ENCODE peak calls at places on chromosome 5, in five cellular contexts. One of them, this sample, is unnamed.

GRCh38 chr5:110354341-110354740 is 372.1 kb downstream of the TMEM232 start:
- DNase-seq in HFF-Myc: no peak
- DNase-seq in adrenal gland: peak
- DNase-seq in foreskin fibroblast: peak
- DNase-seq in cardiac muscle cell: no peak
- DNase-seq in this sample: no peak

GRCh38 chr5:50947892-50948683 is 281.7 kb downstream of the PARP8 start:
- DNase-seq in HFF-Myc: no peak
- DNase-seq in adrenal gland: no peak
- DNase-seq in foreskin fibroblast: no peak
- DNase-seq in cardiac muscle cell: peak
- DNase-seq in this sample: no peak

GRCh38 chr5:113000466-113000865 is 23.9 kb downstream of the DCP2 start:
- DNase-seq in HFF-Myc: no peak
- DNase-seq in adrenal gland: no peak
- DNase-seq in foreskin fibroblast: peak
- DNase-seq in cardiac muscle cell: no peak
- DNase-seq in this sample: no peak

GRCh38 chr5:55558484-55558883 is 23.7 kb upstream of the PLPP1 start:
- DNase-seq in HFF-Myc: no peak
- DNase-seq in adrenal gland: no peak
- DNase-seq in foreskin fibroblast: no peak
- DNase-seq in cardiac muscle cell: no peak
- DNase-seq in this sample: no peak

GRCh38 chr5:80688648-80689420 is 34.1 kb upstream of the DHFR start:
- DNase-seq in HFF-Myc: no peak
- DNase-seq in adrenal gland: no peak
- DNase-seq in foreskin fibroblast: no peak
- DNase-seq in cardiac muscle cell: no peak
- DNase-seq in this sample: no peak

GRCh38 chr5:23459214-23459613 is 48.2 kb upstream of the PRDM9 start:
- DNase-seq in HFF-Myc: no peak
- DNase-seq in adrenal gland: no peak
- DNase-seq in foreskin fibroblast: no peak
- DNase-seq in cardiac muscle cell: no peak
- DNase-seq in this sample: no peak

GRCh38 chr5:154271936-154272514 is 81.5 kb downstream of the GALNT10 start:
- DNase-seq in HFF-Myc: no peak
- DNase-seq in adrenal gland: no peak
- DNase-seq in foreskin fibroblast: no peak
- DNase-seq in cardiac muscle cell: no peak
- DNase-seq in this sample: no peak

GRCh38 chr5:144307726-144308125 is 137.1 kb downstream of the KCTD16 start:
- DNase-seq in HFF-Myc: no peak
- DNase-seq in adrenal gland: no peak
- DNase-seq in foreskin fibroblast: no peak
- DNase-seq in cardiac muscle cell: peak
- DNase-seq in this sample: no peak

GRCh38 chr5:74626386-74627222 is 13.9 kb downstream of the ENC1 start:
- DNase-seq in HFF-Myc: no peak
- DNase-seq in adrenal gland: no peak
- DNase-seq in foreskin fibroblast: no peak
- DNase-seq in cardiac muscle cell: no peak
- DNase-seq in this sample: no peak

GRCh38 chr5:94457788-94458187 is 160.6 kb downstream of the KIAA0825 start:
- DNase-seq in HFF-Myc: no peak
- DNase-seq in adrenal gland: no peak
- DNase-seq in foreskin fibroblast: no peak
- DNase-seq in cardiac muscle cell: no peak
- DNase-seq in this sample: no peak

GRCh38 chr5:72392326-72392733 is 72.2 kb downstream of the PTCD2 start:
- DNase-seq in HFF-Myc: no peak
- DNase-seq in adrenal gland: no peak
- DNase-seq in foreskin fibroblast: peak
- DNase-seq in cardiac muscle cell: peak
- DNase-seq in this sample: no peak

GRCh38 chr5:104179057-104179456 is 616.5 kb upstream of the NUDT12 start:
- DNase-seq in HFF-Myc: no peak
- DNase-seq in adrenal gland: peak
- DNase-seq in foreskin fibroblast: peak
- DNase-seq in cardiac muscle cell: peak
- DNase-seq in this sample: no peak

GRCh38 chr5:78361226-78361993 is 993 bp downstream of the SCAMP1 start:
- DNase-seq in HFF-Myc: no peak
- DNase-seq in adrenal gland: peak
- DNase-seq in foreskin fibroblast: peak
- DNase-seq in cardiac muscle cell: peak
- DNase-seq in this sample: peak

GRCh38 chr5:37847978-37848425 is 8.2 kb upstream of the GDNF start:
- DNase-seq in HFF-Myc: peak
- DNase-seq in adrenal gland: no peak
- DNase-seq in foreskin fibroblast: peak
- DNase-seq in cardiac muscle cell: no peak
- DNase-seq in this sample: no peak

GRCh38 chr5:963673-964531 is 44.7 kb upstream of the NKD2 start:
- DNase-seq in HFF-Myc: peak
- DNase-seq in adrenal gland: peak
- DNase-seq in foreskin fibroblast: peak
- DNase-seq in cardiac muscle cell: no peak
- DNase-seq in this sample: peak

GRCh38 chr5:78953092-78953800 is 31.9 kb downstream of the ARSB start:
- DNase-seq in HFF-Myc: peak
- DNase-seq in adrenal gland: no peak
- DNase-seq in foreskin fibroblast: peak
- DNase-seq in cardiac muscle cell: no peak
- DNase-seq in this sample: no peak

GRCh38 chr5:388266-389196 is 54.4 kb upstream of the EXOC3 start:
- DNase-seq in HFF-Myc: no peak
- DNase-seq in adrenal gland: no peak
- DNase-seq in foreskin fibroblast: no peak
- DNase-seq in cardiac muscle cell: no peak
- DNase-seq in this sample: no peak

GRCh38 chr5:73322453-73323076 is 126.0 kb downstream of the FOXD1 start:
- DNase-seq in HFF-Myc: no peak
- DNase-seq in adrenal gland: no peak
- DNase-seq in foreskin fibroblast: no peak
- DNase-seq in cardiac muscle cell: no peak
- DNase-seq in this sample: no peak

GRCh38 chr5:65913519-65913918 is 12.9 kb upstream of the ERBIN start:
- DNase-seq in HFF-Myc: no peak
- DNase-seq in adrenal gland: no peak
- DNase-seq in foreskin fibroblast: peak
- DNase-seq in cardiac muscle cell: peak
- DNase-seq in this sample: no peak

GRCh38 chr5:87010736-87011135 is 256.9 kb upstream of the RASA1 start:
- DNase-seq in HFF-Myc: no peak
- DNase-seq in adrenal gland: no peak
- DNase-seq in foreskin fibroblast: no peak
- DNase-seq in cardiac muscle cell: no peak
- DNase-seq in this sample: no peak

GRCh38 chr5:135335031-135335828 is 63.8 kb downstream of the MACROH2A1 start:
- DNase-seq in HFF-Myc: no peak
- DNase-seq in adrenal gland: no peak
- DNase-seq in foreskin fibroblast: no peak
- DNase-seq in cardiac muscle cell: no peak
- DNase-seq in this sample: no peak

GRCh38 chr5:150065346-150065745 is 21.0 kb downstream of the CSF1R start:
- DNase-seq in HFF-Myc: no peak
- DNase-seq in adrenal gland: peak
- DNase-seq in foreskin fibroblast: peak
- DNase-seq in cardiac muscle cell: no peak
- DNase-seq in this sample: no peak

GRCh38 chr5:135364416-135365262 is 34.4 kb downstream of the MACROH2A1 start:
- DNase-seq in HFF-Myc: no peak
- DNase-seq in adrenal gland: no peak
- DNase-seq in foreskin fibroblast: no peak
- DNase-seq in cardiac muscle cell: no peak
- DNase-seq in this sample: no peak

GRCh38 chr5:74763504-74763903 is 3.4 kb downstream of the GFM2 start:
- DNase-seq in HFF-Myc: no peak
- DNase-seq in adrenal gland: no peak
- DNase-seq in foreskin fibroblast: peak
- DNase-seq in cardiac muscle cell: no peak
- DNase-seq in this sample: no peak

GRCh38 chr5:95620030-95620869 is at the start of gene GPR150:
- DNase-seq in HFF-Myc: no peak
- DNase-seq in adrenal gland: peak
- DNase-seq in foreskin fibroblast: peak
- DNase-seq in cardiac muscle cell: peak
- DNase-seq in this sample: no peak

GRCh38 chr5:55918097-55919035 is 67.2 kb downstream of the IL31RA start:
- DNase-seq in HFF-Myc: no peak
- DNase-seq in adrenal gland: no peak
- DNase-seq in foreskin fibroblast: no peak
- DNase-seq in cardiac muscle cell: peak
- DNase-seq in this sample: no peak

GRCh38 chr5:74648835-74649286 is 8.3 kb upstream of the ENC1 start:
- DNase-seq in HFF-Myc: peak
- DNase-seq in adrenal gland: peak
- DNase-seq in foreskin fibroblast: peak
- DNase-seq in cardiac muscle cell: peak
- DNase-seq in this sample: no peak

GRCh38 chr5:13408616-13409015 is 535.9 kb downstream of the DNAH5 start:
- DNase-seq in HFF-Myc: no peak
- DNase-seq in adrenal gland: no peak
- DNase-seq in foreskin fibroblast: no peak
- DNase-seq in cardiac muscle cell: no peak
- DNase-seq in this sample: no peak

GRCh38 chr5:159972538-159973362 is 36.2 kb upstream of the TTC1 start:
- DNase-seq in HFF-Myc: no peak
- DNase-seq in adrenal gland: no peak
- DNase-seq in foreskin fibroblast: no peak
- DNase-seq in cardiac muscle cell: no peak
- DNase-seq in this sample: no peak

GRCh38 chr5:96597441-96598020 is 64.6 kb upstream of the CAST start:
- DNase-seq in HFF-Myc: no peak
- DNase-seq in adrenal gland: no peak
- DNase-seq in foreskin fibroblast: peak
- DNase-seq in cardiac muscle cell: no peak
- DNase-seq in this sample: peak

GRCh38 chr5:134714120-134714519 is 24.2 kb upstream of the CAMLG start:
- DNase-seq in HFF-Myc: no peak
- DNase-seq in adrenal gland: no peak
- DNase-seq in foreskin fibroblast: no peak
- DNase-seq in cardiac muscle cell: no peak
- DNase-seq in this sample: no peak

GRCh38 chr5:58077387-58077786 is 382.5 kb downstream of the PLK2 start:
- DNase-seq in HFF-Myc: no peak
- DNase-seq in adrenal gland: no peak
- DNase-seq in foreskin fibroblast: no peak
- DNase-seq in cardiac muscle cell: no peak
- DNase-seq in this sample: no peak

GRCh38 chr5:169781452-169782345 is 144.6 kb downstream of the DOCK2 start:
- DNase-seq in HFF-Myc: no peak
- DNase-seq in adrenal gland: no peak
- DNase-seq in foreskin fibroblast: no peak
- DNase-seq in cardiac muscle cell: no peak
- DNase-seq in this sample: no peak

GRCh38 chr5:157745041-157745456 is 1.5 kb downstream of the LSM11 start:
- DNase-seq in HFF-Myc: no peak
- DNase-seq in adrenal gland: no peak
- DNase-seq in foreskin fibroblast: no peak
- DNase-seq in cardiac muscle cell: no peak
- DNase-seq in this sample: no peak
- H3K4me3 ChIP-seq in HFF-Myc: peak
- H3K4me3 ChIP-seq in adrenal gland: no peak
- H3K4me3 ChIP-seq in foreskin fibroblast: peak
- H3K4me3 ChIP-seq in cardiac muscle cell: no peak
- H3K4me3 ChIP-seq in this sample: no peak

GRCh38 chr5:17305964-17306725 is 88.7 kb downstream of the BASP1 start:
- DNase-seq in HFF-Myc: no peak
- DNase-seq in adrenal gland: no peak
- DNase-seq in foreskin fibroblast: peak
- DNase-seq in cardiac muscle cell: no peak
- DNase-seq in this sample: no peak

GRCh38 chr5:17302590-17302989 is 85.2 kb downstream of the BASP1 start:
- DNase-seq in HFF-Myc: no peak
- DNase-seq in adrenal gland: no peak
- DNase-seq in foreskin fibroblast: no peak
- DNase-seq in cardiac muscle cell: no peak
- DNase-seq in this sample: no peak

GRCh38 chr5:17305024-17305423 is 87.6 kb downstream of the BASP1 start:
- DNase-seq in HFF-Myc: no peak
- DNase-seq in adrenal gland: no peak
- DNase-seq in foreskin fibroblast: no peak
- DNase-seq in cardiac muscle cell: no peak
- DNase-seq in this sample: no peak

GRCh38 chr5:17304282-17304681 is 86.9 kb downstream of the BASP1 start:
- DNase-seq in HFF-Myc: no peak
- DNase-seq in adrenal gland: no peak
- DNase-seq in foreskin fibroblast: peak
- DNase-seq in cardiac muscle cell: no peak
- DNase-seq in this sample: no peak

GRCh38 chr5:17302138-17302537 is 84.7 kb downstream of the BASP1 start:
- DNase-seq in HFF-Myc: no peak
- DNase-seq in adrenal gland: no peak
- DNase-seq in foreskin fibroblast: no peak
- DNase-seq in cardiac muscle cell: no peak
- DNase-seq in this sample: no peak
- H3K4me3 ChIP-seq in HFF-Myc: no peak
- H3K4me3 ChIP-seq in adrenal gland: no peak
- H3K4me3 ChIP-seq in foreskin fibroblast: no peak
- H3K4me3 ChIP-seq in cardiac muscle cell: no peak
- H3K4me3 ChIP-seq in this sample: no peak

GRCh38 chr5:140795259-140795641 is 598 bp downstream of the PCDHA2 start:
- DNase-seq in HFF-Myc: no peak
- DNase-seq in adrenal gland: no peak
- DNase-seq in foreskin fibroblast: peak
- DNase-seq in cardiac muscle cell: peak
- DNase-seq in this sample: no peak
- H3K4me3 ChIP-seq in HFF-Myc: no peak
- H3K4me3 ChIP-seq in adrenal gland: no peak
- H3K4me3 ChIP-seq in foreskin fibroblast: no peak
- H3K4me3 ChIP-seq in cardiac muscle cell: peak
- H3K4me3 ChIP-seq in this sample: no peak

DNA sequence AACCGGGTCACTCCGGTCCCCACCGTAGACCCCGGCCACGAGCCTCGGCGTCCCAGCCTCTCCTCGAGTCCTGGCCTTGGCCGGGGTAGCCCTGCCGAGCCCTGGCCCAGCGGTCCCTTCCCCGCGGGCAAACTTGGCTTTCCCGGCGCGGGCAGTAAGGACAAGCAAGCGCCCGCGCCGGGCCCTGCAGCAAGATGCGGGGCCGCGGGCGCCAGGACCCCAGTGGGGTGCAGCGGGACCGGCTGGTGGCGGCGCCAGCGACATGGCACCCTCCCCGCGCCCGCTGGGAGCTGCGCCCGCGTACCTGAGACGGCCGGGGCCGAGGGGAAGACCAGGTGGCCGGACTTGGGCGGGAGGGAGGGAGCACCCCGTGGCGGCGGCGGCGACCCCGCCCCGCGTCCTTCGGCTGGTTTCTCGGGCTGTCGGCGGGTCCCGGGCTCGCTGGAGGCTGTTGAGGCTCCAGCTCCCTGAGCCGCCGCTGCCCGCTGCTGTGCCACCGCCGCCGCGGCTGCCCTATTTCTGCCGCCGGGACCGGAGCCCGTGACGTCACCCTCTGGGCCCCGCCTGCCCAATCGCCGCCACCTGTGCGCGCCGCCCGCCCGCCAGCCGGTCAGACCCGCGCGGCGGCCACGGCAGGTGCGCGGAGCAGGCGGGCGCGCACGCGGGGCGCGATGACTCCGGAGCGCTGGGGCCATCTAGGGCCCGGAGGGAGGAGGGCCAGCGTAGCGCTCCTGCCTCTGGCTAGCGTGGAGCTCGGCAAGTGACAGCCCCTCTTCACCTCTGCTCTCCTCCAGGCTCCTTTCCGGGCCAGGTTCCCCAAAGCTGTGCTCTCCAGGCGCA is at the start of gene FSTL4:
- DNase-seq in HFF-Myc: no peak
- DNase-seq in adrenal gland: no peak
- DNase-seq in foreskin fibroblast: no peak
- DNase-seq in cardiac muscle cell: peak
- DNase-seq in this sample: no peak
- H3K4me3 ChIP-seq in HFF-Myc: no peak
- H3K4me3 ChIP-seq in adrenal gland: peak
- H3K4me3 ChIP-seq in foreskin fibroblast: no peak
- H3K4me3 ChIP-seq in cardiac muscle cell: peak
- H3K4me3 ChIP-seq in this sample: peak